ENCODE peak calls at places on chromosomes 16 and 17, in seven cellular contexts. S is trophoblast cell; Q is uterus; B is CD8-positive, alpha-beta memory T cell; T is HAP-1; D is SK-N-SH; M is lower lobe of right lung. L is an unnamed sample. For H3K9me3, the result is how much of the 10 kb centered on the place peaks cover.

GRCh38 chr16:81778861-81779539 is at the start of gene PLCG2:
- DNase-seq in S (peak), Q (peak), B (peak), T (peak), D (peak), M (peak), L (peak)

GRCh38 chr17:78240012-78240655 is 8.7 kb downstream of the TMEM235 start:
- DNase-seq in S (no peak), Q (no peak), B (no peak), T (no peak), D (no peak), M (no peak), L (no peak)

GRCh38 chr16:1141201-1141600 is 11.7 kb upstream of the CACNA1H start:
- DNase-seq in S (no peak), Q (no peak), B (no peak), T (no peak), D (no peak), M (no peak), L (no peak)

GRCh38 chr17:80455328-80455710 is 21.1 kb downstream of the NPTX1 start:
- DNase-seq in S (peak), Q (peak), B (no peak), T (peak), D (peak), M (no peak), L (no peak)

GRCh38 chr16:7746971-7747370 is 414.3 kb downstream of the RBFOX1 start:
- DNase-seq in S (no peak), Q (no peak), B (no peak), T (no peak), D (no peak), M (no peak), L (no peak)

GRCh38 chr16:31471875-31472558 is at the start of gene TGFB1I1:
- DNase-seq in S (no peak), Q (peak), B (no peak), T (no peak), D (peak), M (no peak), L (no peak)

GRCh38 chr16:66543541-66543940 is 6.4 kb downstream of the TK2 start:
- DNase-seq in S (no peak), Q (no peak), B (no peak), T (no peak), D (no peak), M (no peak), L (no peak)

GRCh38 chr17:2396568-2397246 is 4.2 kb downstream of the MNT start:
- DNase-seq in S (peak), Q (peak), B (peak), T (peak), D (peak), M (peak), L (no peak)

GRCh38 chr17:41627316-41628072 is 3.1 kb upstream of the KRT17 start:
- DNase-seq in S (no peak), Q (no peak), B (no peak), T (no peak), D (no peak), M (peak), L (no peak)

GRCh38 chr17:75991396-75991795 is 9.3 kb upstream of the CDK3 start:
- DNase-seq in S (no peak), Q (no peak), B (no peak), T (no peak), D (no peak), M (no peak), L (no peak)

GRCh38 chr17:42041619-42042018 is 8.8 kb downstream of the C17orf113 start:
- DNase-seq in S (no peak), Q (no peak), B (no peak), T (no peak), D (no peak), M (no peak), L (no peak)

GRCh38 chr17:38730526-38731379 is 612 bp downstream of the CISD3 start:
- DNase-seq in S (peak), Q (peak), B (no peak), T (peak), D (peak), M (peak), L (no peak)

GRCh38 chr17:67359960-67360817 is 6.2 kb downstream of the PSMD12 start:
- DNase-seq in S (no peak), Q (no peak), B (peak), T (no peak), D (peak), M (no peak), L (peak)

GRCh38 chr17:57528084-57528451 is 217.0 kb downstream of the CCDC182 start:
- DNase-seq in S (no peak), Q (peak), B (no peak), T (peak), D (no peak), M (peak), L (no peak)

GRCh38 chr17:51342257-51342656 is 81.9 kb downstream of the UTP18 start:
- DNase-seq in S (peak), Q (no peak), B (no peak), T (no peak), D (no peak), M (no peak), L (no peak)

GRCh38 chr17:17416400-17417360 is 60.1 kb upstream of the MED9 start:
- DNase-seq in S (no peak), Q (no peak), B (no peak), T (no peak), D (no peak), M (peak), L (no peak)

GRCh38 chr16:77822656-77823055 is 34.3 kb downstream of the VAT1L start:
- DNase-seq in S (no peak), Q (no peak), B (no peak), T (no peak), D (no peak), M (no peak), L (no peak)

GRCh38 chr17:58246104-58246740 is 7.8 kb downstream of the LPO start:
- DNase-seq in S (no peak), Q (no peak), B (no peak), T (no peak), D (no peak), M (no peak), L (no peak)

GRCh38 chr17:12627776-12628491 is 37.8 kb upstream of the MYOCD start:
- DNase-seq in S (peak), Q (no peak), B (no peak), T (no peak), D (no peak), M (no peak), L (no peak)

GRCh38 chr16:80040814-80041213 is 440.3 kb upstream of the MAF start:
- DNase-seq in S (no peak), Q (no peak), B (no peak), T (no peak), D (no peak), M (no peak), L (no peak)

GRCh38 chr17:73689596-73690275 is 45.5 kb upstream of the SDK2 start:
- DNase-seq in S (no peak), Q (no peak), B (no peak), T (no peak), D (no peak), M (no peak), L (no peak)

GRCh38 chr16:2177101-2177500 is 19.3 kb downstream of the CASKIN1 start:
- DNase-seq in S (no peak), Q (no peak), B (no peak), T (no peak), D (no peak), M (no peak), L (no peak)

GRCh38 chr16:83928341-83929055 is 24.5 kb upstream of the OSGIN1 start:
- DNase-seq in S (peak), Q (no peak), B (no peak), T (no peak), D (no peak), M (no peak), L (no peak)

GRCh38 chr17:31582151-31582907 is 190.9 kb downstream of the RAB11FIP4 start:
- DNase-seq in S (peak), Q (peak), B (no peak), T (no peak), D (no peak), M (peak), L (no peak)

GRCh38 chr16:88924834-88925539 is 52.0 kb downstream of the CBFA2T3 start:
- DNase-seq in S (peak), Q (peak), B (no peak), T (peak), D (peak), M (no peak), L (no peak)

GRCh38 chr16:49661465-49662187 is 194.3 kb downstream of the ZNF423 start:
- DNase-seq in S (no peak), Q (no peak), B (no peak), T (no peak), D (peak), M (no peak), L (no peak)

GRCh38 chr17:47224971-47225370 is 15.8 kb downstream of the MYL4 start:
- DNase-seq in S (no peak), Q (no peak), B (no peak), T (no peak), D (no peak), M (no peak), L (no peak)

GRCh38 chr17:50184611-50185398 is 16.6 kb downstream of the COL1A1 start:
- DNase-seq in S (peak), Q (peak), B (no peak), T (no peak), D (no peak), M (peak), L (no peak)

GRCh38 chr17:2704031-2704889 is 7.3 kb downstream of the CLUH start:
- DNase-seq in S (no peak), Q (no peak), B (no peak), T (no peak), D (peak), M (peak), L (no peak)

GRCh38 chr17:46766493-46767491 is 51.7 kb downstream of the WNT3 start:
- DNase-seq in S (no peak), Q (no peak), B (no peak), T (no peak), D (peak), M (no peak), L (no peak)

GRCh38 chr16:1871974-1872635 is at the start of gene MEIOB:
- DNase-seq in S (peak), Q (no peak), B (peak), T (no peak), D (peak), M (peak), L (peak)

GRCh38 chr16:27724491-27724878 is 174.5 kb downstream of the KATNIP start:
- DNase-seq in S (no peak), Q (no peak), B (no peak), T (no peak), D (peak), M (no peak), L (no peak)

GRCh38 chr17:15112881-15113617 is 152.1 kb downstream of the PMP22 start:
- DNase-seq in S (no peak), Q (no peak), B (no peak), T (no peak), D (no peak), M (no peak), L (no peak)
- H3K9me3 ChIP-seq in S (under half), Q (under half), B (under half), T (under half), D (under half), M (under half), L (under half)

GRCh38 chr16:25950586-25951201 is 258.9 kb downstream of the HS3ST4 start:
- DNase-seq in S (peak), Q (no peak), B (no peak), T (no peak), D (no peak), M (no peak), L (no peak)
- H3K9me3 ChIP-seq in S (under half), Q (under half), B (under half), T (under half), D (under half), M (under half), L (under half)

GRCh38 chr16:3289998-3290673 is 6.8 kb downstream of the ZNF263 start:
- DNase-seq in S (no peak), Q (no peak), B (no peak), T (no peak), D (no peak), M (no peak), L (no peak)

GRCh38 chr16:3295209-3295608 is 10.0 kb downstream of the TIGD7 start:
- DNase-seq in S (no peak), Q (no peak), B (no peak), T (no peak), D (no peak), M (no peak), L (no peak)

GRCh38 chr16:3295783-3296182 is 9.4 kb downstream of the TIGD7 start:
- DNase-seq in S (no peak), Q (no peak), B (no peak), T (no peak), D (no peak), M (no peak), L (no peak)

GRCh38 chr16:3292604-3293003 is 9.3 kb downstream of the ZNF263 start:
- DNase-seq in S (no peak), Q (no peak), B (no peak), T (no peak), D (no peak), M (no peak), L (no peak)
- H3K9me3 ChIP-seq in S (half or more), Q (under half), B (half or more), T (under half), D (under half), M (half or more), L (under half)

DNA sequence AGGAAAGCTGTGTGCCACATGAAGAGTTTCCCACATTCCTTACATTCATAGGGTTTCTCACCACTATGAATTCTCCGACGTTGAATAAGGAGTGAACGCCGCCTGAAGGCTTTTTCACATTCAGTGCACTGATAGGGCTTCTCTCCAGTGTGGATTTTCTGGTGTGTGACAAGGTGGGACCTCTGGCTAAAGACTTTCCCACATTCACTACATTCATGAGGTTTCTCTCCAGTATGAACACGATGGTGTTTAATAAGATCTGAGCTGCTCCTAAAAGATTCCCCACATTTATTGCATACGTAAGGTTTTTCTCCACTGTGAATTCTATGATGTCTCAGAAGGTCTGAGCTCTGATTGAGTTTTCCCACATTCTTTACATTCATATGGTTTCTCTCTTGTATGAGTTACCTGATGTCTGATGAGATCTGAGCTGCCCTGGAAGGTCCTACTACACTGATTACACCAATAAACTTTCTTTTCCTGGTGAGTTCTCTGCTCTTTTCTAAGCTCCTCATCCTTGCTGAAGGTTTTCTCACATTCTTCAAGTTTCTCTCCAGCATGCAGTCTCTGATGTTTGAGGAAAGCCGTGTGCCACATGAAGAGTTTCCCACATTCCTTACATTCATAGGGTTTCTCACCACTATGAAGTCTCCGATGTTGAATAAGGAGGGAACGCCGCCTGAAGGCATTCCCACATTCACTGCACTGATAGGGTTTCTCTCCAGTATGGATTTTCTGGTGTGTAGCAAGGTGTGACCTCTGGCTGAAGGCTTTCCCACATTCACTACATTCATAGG is 10.0 kb downstream of the ZNF594 start:
- DNase-seq in S (no peak), Q (no peak), B (no peak), T (no peak), D (no peak), M (no peak), L (no peak)
- H3K9me3 ChIP-seq in S (under half), Q (under half), B (half or more), T (half or more), D (half or more), M (half or more), L (under half)

GRCh38 chr17:69960755-69961154 is 114.3 kb upstream of the KCNJ16 start:
- DNase-seq in S (no peak), Q (no peak), B (no peak), T (no peak), D (no peak), M (peak), L (no peak)

GRCh38 chr17:69954241-69954933 is 120.6 kb upstream of the KCNJ16 start:
- DNase-seq in S (no peak), Q (no peak), B (no peak), T (no peak), D (no peak), M (no peak), L (no peak)

GRCh38 chr17:69961488-69962145 is 113.4 kb upstream of the KCNJ16 start:
- DNase-seq in S (no peak), Q (no peak), B (no peak), T (no peak), D (no peak), M (no peak), L (no peak)

DNA sequence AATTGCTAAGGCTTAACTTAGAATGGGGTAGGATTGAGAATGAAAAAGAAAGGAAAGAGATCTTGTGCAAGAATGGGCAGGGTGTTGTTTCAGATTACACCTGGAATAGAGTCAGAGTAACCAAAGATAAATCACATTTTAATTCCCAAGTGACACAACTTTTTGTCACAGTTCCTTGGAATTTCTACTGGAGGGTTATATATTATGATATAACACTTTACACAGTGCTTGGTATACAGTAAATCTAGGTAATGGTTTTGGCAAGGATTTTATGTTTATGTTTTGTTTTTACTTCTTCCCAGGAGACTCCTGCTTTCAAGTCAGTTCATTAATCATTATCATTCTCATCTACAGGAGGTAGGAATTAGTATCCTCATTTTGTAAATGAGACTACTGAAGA is 115.7 kb upstream of the KCNJ16 start:
- DNase-seq in S (no peak), Q (no peak), B (no peak), T (no peak), D (no peak), M (no peak), L (no peak)
- H3K9me3 ChIP-seq in S (under half), Q (under half), B (under half), T (under half), D (under half), M (under half), L (under half)

DNA sequence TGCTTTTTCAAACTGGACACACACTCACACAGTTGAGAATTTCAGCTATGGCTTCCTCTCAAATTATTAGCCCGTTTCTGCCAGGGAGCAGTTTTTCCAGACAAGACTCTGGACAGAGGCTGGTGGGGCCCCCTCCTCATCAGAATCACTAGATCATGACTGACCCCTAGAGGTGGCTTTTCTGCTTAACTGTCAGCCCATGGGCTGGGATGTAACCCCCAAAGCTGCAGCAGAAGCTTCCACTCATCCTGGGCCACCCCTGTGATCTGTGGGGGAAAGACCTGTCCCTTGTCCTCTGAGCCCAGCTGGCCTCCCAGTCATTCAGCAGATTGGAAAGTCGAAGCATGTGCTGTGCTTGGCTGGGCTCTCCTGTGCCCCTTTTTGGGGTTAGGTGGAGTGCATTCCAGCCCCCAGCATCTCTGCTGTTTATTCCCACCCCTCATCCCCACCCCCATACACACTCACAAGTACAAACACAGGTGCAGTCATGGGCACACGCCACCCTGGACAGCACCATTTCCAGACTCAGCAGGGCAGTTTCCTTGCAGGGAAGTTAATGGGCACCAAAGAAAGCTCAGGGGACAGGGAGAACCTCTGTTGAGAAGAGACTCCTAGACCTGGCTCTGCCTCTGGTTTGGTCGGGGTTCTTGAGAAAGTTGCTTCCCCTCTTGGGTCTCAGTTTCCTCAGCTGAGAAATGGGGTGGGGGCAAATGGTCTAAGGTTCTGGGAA is 77.6 kb upstream of the RBL2 start:
- DNase-seq in S (no peak), Q (no peak), B (no peak), T (no peak), D (no peak), M (no peak), L (no peak)
- H3K9me3 ChIP-seq in S (under half), Q (under half), B (under half), T (under half), D (under half), M (under half), L (under half)

DNA sequence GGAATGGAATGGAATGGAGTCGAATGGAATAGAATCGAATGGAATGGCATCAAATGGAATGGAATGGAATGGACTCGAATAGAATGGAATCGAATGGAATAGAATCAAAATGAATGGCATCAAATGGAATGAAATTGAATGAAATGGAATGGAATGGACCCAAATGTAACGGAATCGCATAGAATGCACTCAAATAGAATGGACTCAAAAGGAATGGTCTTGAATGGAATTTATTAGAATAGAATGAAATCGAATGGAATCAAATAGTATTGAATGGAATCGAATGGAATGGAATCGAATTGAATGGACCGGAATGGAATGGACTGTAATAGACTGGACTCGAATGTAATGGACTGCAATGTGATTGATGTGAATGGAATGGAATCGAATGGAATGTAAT is 501.4 kb upstream of the WSB1 start:
- DNase-seq in S (peak), Q (no peak), B (no peak), T (peak), D (no peak), M (no peak), L (no peak)
- H3K9me3 ChIP-seq in S (under half), Q (under half), B (under half), T (under half), D (under half), M (half or more), L (under half)

DNA sequence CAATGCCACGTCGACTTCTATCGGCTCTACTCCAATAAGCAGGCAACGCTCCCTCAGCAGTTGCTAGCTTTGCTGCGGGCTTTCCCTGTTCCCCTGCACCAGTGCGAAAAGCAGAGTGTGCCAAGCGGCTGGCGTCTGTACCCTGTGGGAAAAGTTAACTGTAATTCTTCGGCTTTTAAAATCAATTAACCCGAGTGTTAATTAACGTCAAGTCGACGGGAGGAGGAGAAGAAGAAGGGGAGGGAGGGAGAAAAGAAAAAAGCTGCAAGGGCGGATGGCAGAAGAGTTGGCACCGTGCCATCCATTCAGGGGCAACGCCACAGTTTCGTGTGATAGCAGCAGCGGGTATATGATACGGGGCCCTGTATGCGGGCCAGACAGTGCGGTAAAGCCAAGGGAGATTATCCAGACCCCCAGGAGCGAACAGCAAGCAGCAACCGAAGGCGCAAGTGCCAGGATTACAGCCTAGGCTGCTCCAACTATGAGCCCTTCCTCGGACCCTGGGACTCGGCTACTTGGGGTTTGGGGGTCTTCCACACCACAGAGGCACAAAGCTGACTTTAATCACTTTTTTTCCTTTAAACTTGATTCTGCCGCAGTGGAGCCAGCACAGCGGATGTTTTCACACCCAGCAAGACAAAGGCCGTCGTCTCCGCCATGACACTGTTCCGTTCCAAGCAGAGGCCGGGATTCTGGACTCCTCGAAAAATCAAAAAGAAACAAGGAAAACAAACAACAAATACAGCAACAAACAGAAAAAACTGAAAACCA is 253.8 kb upstream of the PMFBP1 start:
- DNase-seq in S (no peak), Q (no peak), B (no peak), T (no peak), D (no peak), M (no peak), L (no peak)
- H3K9me3 ChIP-seq in S (under half), Q (under half), B (under half), T (under half), D (under half), M (under half), L (under half)

L was measured in T-helper 17 cell.